ENCODE peak calls at places on chromosomes 12 and 14, in six cellular contexts. C is CD4-positive, alpha-beta T cell; U is NCI-H2081; X is NCI-H1930; P is left cardiac atrium; R is posterior cingulate gyrus. W is an unnamed sample.

GRCh38 chr12:85273411-85274075 is 6.5 kb upstream of the ALX1 start:
- DNase-seq in C (no peak), U (no peak), X (no peak), P (no peak), R (no peak), W (no peak)

GRCh38 chr14:37591311-37591940 is 3.6 kb downstream of the FOXA1 start:
- DNase-seq in C (no peak), U (peak; percentile 73), X (no peak), P (no peak), R (no peak), W (peak; percentile 76)

GRCh38 chr14:100155881-100156645 is 3.4 kb downstream of the DEGS2 start:
- DNase-seq in C (no peak), U (no peak), X (no peak), P (no peak), R (no peak), W (no peak)

GRCh38 chr14:33589334-33589733 is 361.5 kb downstream of the EGLN3 start:
- DNase-seq in C (no peak), U (no peak), X (no peak), P (no peak), R (no peak), W (no peak)

GRCh38 chr14:104144453-104144790 is 6.0 kb downstream of the KIF26A start:
- DNase-seq in C (no peak), U (no peak), X (no peak), P (no peak), R (no peak), W (no peak)

GRCh38 chr12:40224439-40225291 is at the start of gene LRRK2:
- DNase-seq in C (peak; percentile 1), U (peak; percentile 41), X (peak; percentile 62), P (peak; percentile 89), R (peak; percentile 47), W (peak; percentile 57)

GRCh38 chr14:100573757-100574641 is 13.2 kb downstream of the BEGAIN start:
- DNase-seq in C (no peak), U (no peak), X (no peak), P (no peak), R (no peak), W (no peak)

GRCh38 chr14:89702151-89702936 is 252.2 kb downstream of the EFCAB11 start:
- DNase-seq in C (no peak), U (no peak), X (no peak), P (peak; percentile 37), R (no peak), W (peak; percentile 19)

GRCh38 chr12:49697808-49698207 is 9.4 kb downstream of the FMNL3 start:
- DNase-seq in C (no peak), U (no peak), X (no peak), P (no peak), R (no peak), W (no peak)

GRCh38 chr14:37422748-37423147 is 172.3 kb downstream of the FOXA1 start:
- DNase-seq in C (no peak), U (no peak), X (no peak), P (no peak), R (no peak), W (no peak)

W was measured in NCI-H345.